ENCODE peak calls at places on chromosomes 6 and 20, in five cellular contexts. X is H1, Y is HepG2, J is K562, L is GM12878. D is an unnamed sample. For H3K27me3, the result is how much of the 10 kb centered on the place peaks cover.

GRCh38 chr6:43436577-43437282 is 9.4 kb downstream of the ABCC10 start:
- DNase-seq in L (no peak), X (no peak), J (peak), Y (peak), D (no peak)

GRCh38 chr20:881051-881820 is 34.9 kb downstream of the ANGPT4 start:
- DNase-seq in X (no peak), L (peak), J (no peak), Y (no peak), D (peak)

GRCh38 chr20:48826064-48826463 is 1.7 kb downstream of the PREX1 start:
- DNase-seq in Y (no peak), J (no peak), L (no peak), X (peak), D (no peak)

GRCh38 chr6:170091000-170091638 is 199.8 kb downstream of the DLL1 start:
- DNase-seq in J (no peak), X (peak), Y (no peak), L (no peak), D (no peak)

GRCh38 chr20:56345911-56346310 is 12.9 kb upstream of the FAM210B start:
- DNase-seq in X (no peak), Y (no peak), J (no peak), L (no peak), D (no peak)

GRCh38 chr6:96065211-96065610 is 49.4 kb downstream of the FUT9 start:
- DNase-seq in X (no peak), J (no peak), Y (no peak), L (no peak), D (no peak)

GRCh38 chr6:72619883-72620696 is 1.8 kb upstream of the KCNQ5 start:
- DNase-seq in X (peak), J (peak), L (peak), Y (no peak), D (no peak)

GRCh38 chr6:788058-788457 is 95.1 kb upstream of the EXOC2 start:
- DNase-seq in X (no peak), Y (no peak), L (no peak), J (no peak), D (no peak)

GRCh38 chr6:108473197-108473596 is 87.5 kb upstream of the FOXO3 start:
- DNase-seq in J (no peak), X (no peak), L (no peak), Y (no peak), D (no peak)

GRCh38 chr6:16555550-16555949 is 205.7 kb downstream of the ATXN1 start:
- DNase-seq in J (no peak), X (no peak), L (no peak), Y (no peak), D (no peak)

GRCh38 chr6:16548121-16548520 is 213.1 kb downstream of the ATXN1 start:
- DNase-seq in J (no peak), X (no peak), L (no peak), Y (no peak), D (no peak)

GRCh38 chr6:16559091-16559490 is 202.2 kb downstream of the ATXN1 start:
- DNase-seq in X (no peak), Y (no peak), L (no peak), J (no peak), D (no peak)

GRCh38 chr6:16551466-16551865 is 209.8 kb downstream of the ATXN1 start:
- DNase-seq in J (no peak), Y (no peak), X (no peak), L (no peak), D (no peak)

DNA sequence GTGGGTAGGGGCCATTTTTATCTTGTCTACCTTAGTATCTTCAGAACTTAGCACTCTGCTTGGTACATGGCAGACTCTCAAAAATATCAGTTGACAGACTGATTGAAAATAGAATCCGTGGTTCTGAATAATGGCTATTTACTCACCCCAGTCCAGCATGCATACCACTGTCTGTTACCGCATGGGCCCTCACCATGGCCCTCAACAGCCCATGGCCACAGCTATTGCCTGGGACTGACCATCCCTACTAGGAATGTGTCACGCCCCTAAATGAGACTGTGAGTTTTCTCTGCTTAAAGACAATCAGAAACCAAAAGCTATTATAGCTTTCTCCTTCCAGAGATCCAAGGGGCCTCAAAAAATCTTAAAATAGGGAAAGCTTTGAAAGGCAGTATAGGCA is 207.7 kb downstream of the ATXN1 start:
- DNase-seq in L (no peak), Y (no peak), X (no peak), J (no peak), D (no peak)
- TF ChIP-seq SRF in L (no peak), Y (no peak), X (no peak), J (no peak), D (no peak)

DNA sequence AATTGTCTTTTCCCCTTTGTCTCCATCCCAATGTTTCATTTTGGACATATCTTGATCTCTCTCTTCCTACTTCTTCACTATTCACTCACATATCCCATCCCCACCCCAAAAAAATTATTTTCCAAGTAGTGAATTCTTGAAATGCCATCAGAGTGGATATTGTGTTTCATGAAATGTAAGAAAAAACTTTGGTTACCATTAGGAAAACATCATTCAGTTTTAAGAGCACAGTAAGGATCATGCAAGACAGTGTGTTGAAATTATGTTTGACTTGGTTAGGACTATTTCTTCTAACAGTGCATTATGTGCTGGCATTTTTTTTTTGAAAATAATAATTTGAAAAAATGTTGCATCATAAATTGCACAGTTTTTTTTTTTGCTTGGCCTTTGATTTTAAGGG is 5.7 kb downstream of the RSPO3 start:
- DNase-seq in J (no peak), Y (no peak), L (no peak), X (no peak), D (no peak)
- H3K27me3 ChIP-seq in J (under half), Y (under half), L (under half), X (under half), D (under half)

GRCh38 chr20:63653974-63654680 is 903 bp upstream of the STMN3 start:
- DNase-seq in L (no peak), J (no peak), Y (no peak), X (no peak), D (no peak)
- TF ChIP-seq SRF in L (no peak), J (no peak), Y (no peak), X (no peak), D (no peak)

GRCh38 chr20:22566876-22567658 is 17.3 kb downstream of the FOXA2 start:
- DNase-seq in Y (no peak), J (no peak), L (no peak), X (no peak), D (no peak)
- H3K27me3 ChIP-seq in Y (under half), J (under half), L (under half), X (half or more), D (under half)

D was measured in HCT116.